ENCODE peak calls at places on chromosomes 2 and 18, in ten cellular contexts. One of them, this sample, is unnamed. For H3K4me1, the result is how much of the 10 kb centered on the place peaks cover.

GRCh38 chr2:121372082-121372481 is 87.1 kb upstream of the TFCP2L1 start:
- DNase-seq in fibroblast of lung: no peak
- DNase-seq in A549: no peak
- DNase-seq in Panc1: no peak
- DNase-seq in cardiac muscle cell: no peak
- DNase-seq in Peyer's patch: no peak
- DNase-seq in A673: no peak
- DNase-seq in adrenal gland: no peak
- DNase-seq in mesendoderm: no peak
- DNase-seq in adipocyte: no peak
- DNase-seq in this sample: no peak

GRCh38 chr2:71948781-71949536 is 198.7 kb downstream of the CYP26B1 start:
- DNase-seq in fibroblast of lung: peak
- DNase-seq in A549: no peak
- DNase-seq in Panc1: no peak
- DNase-seq in cardiac muscle cell: peak
- DNase-seq in Peyer's patch: no peak
- DNase-seq in A673: no peak
- DNase-seq in adrenal gland: peak
- DNase-seq in mesendoderm: no peak
- DNase-seq in adipocyte: peak
- DNase-seq in this sample: peak

GRCh38 chr2:200278694-200279316 is 27.7 kb upstream of the SPATS2L start:
- DNase-seq in fibroblast of lung: no peak
- DNase-seq in A549: no peak
- DNase-seq in Panc1: no peak
- DNase-seq in cardiac muscle cell: no peak
- DNase-seq in Peyer's patch: no peak
- DNase-seq in A673: no peak
- DNase-seq in adrenal gland: no peak
- DNase-seq in mesendoderm: no peak
- DNase-seq in adipocyte: no peak
- DNase-seq in this sample: no peak

GRCh38 chr18:74604774-74605173 is 7.1 kb downstream of the ZNF407 start:
- DNase-seq in fibroblast of lung: peak
- DNase-seq in A549: no peak
- DNase-seq in Panc1: no peak
- DNase-seq in cardiac muscle cell: peak
- DNase-seq in Peyer's patch: no peak
- DNase-seq in A673: no peak
- DNase-seq in adrenal gland: no peak
- DNase-seq in mesendoderm: no peak
- DNase-seq in adipocyte: peak
- DNase-seq in this sample: no peak

GRCh38 chr18:62198259-62198658 is 11.2 kb downstream of the RELCH start:
- DNase-seq in fibroblast of lung: no peak
- DNase-seq in A549: no peak
- DNase-seq in Panc1: no peak
- DNase-seq in cardiac muscle cell: no peak
- DNase-seq in Peyer's patch: no peak
- DNase-seq in A673: no peak
- DNase-seq in adrenal gland: no peak
- DNase-seq in mesendoderm: no peak
- DNase-seq in adipocyte: no peak
- DNase-seq in this sample: no peak

GRCh38 chr2:74587664-74588277 is 33.3 kb downstream of the DOK1 start:
- DNase-seq in fibroblast of lung: peak
- DNase-seq in A549: peak
- DNase-seq in Panc1: peak
- DNase-seq in cardiac muscle cell: peak
- DNase-seq in Peyer's patch: no peak
- DNase-seq in A673: peak
- DNase-seq in adrenal gland: peak
- DNase-seq in mesendoderm: peak
- DNase-seq in adipocyte: peak
- DNase-seq in this sample: no peak

GRCh38 chr18:59067873-59068272 is 71.8 kb upstream of the SEC11C start:
- DNase-seq in fibroblast of lung: no peak
- DNase-seq in A549: no peak
- DNase-seq in Panc1: no peak
- DNase-seq in cardiac muscle cell: peak
- DNase-seq in Peyer's patch: no peak
- DNase-seq in A673: peak
- DNase-seq in adrenal gland: no peak
- DNase-seq in mesendoderm: peak
- DNase-seq in adipocyte: peak
- DNase-seq in this sample: no peak

GRCh38 chr2:60961457-60961856 is 56.1 kb upstream of the PEX13 start:
- DNase-seq in fibroblast of lung: peak
- DNase-seq in A549: peak
- DNase-seq in Panc1: no peak
- DNase-seq in cardiac muscle cell: peak
- DNase-seq in Peyer's patch: no peak
- DNase-seq in A673: no peak
- DNase-seq in adrenal gland: no peak
- DNase-seq in mesendoderm: no peak
- DNase-seq in adipocyte: peak
- DNase-seq in this sample: no peak

GRCh38 chr2:71455741-71456569 is 2.6 kb downstream of the DYSF start:
- DNase-seq in fibroblast of lung: peak
- DNase-seq in A549: no peak
- DNase-seq in Panc1: no peak
- DNase-seq in cardiac muscle cell: peak
- DNase-seq in Peyer's patch: no peak
- DNase-seq in A673: no peak
- DNase-seq in adrenal gland: no peak
- DNase-seq in mesendoderm: peak
- DNase-seq in adipocyte: no peak
- DNase-seq in this sample: no peak

GRCh38 chr18:22827216-22827615 is 105.9 kb upstream of the RBBP8 start:
- DNase-seq in fibroblast of lung: peak
- DNase-seq in A549: no peak
- DNase-seq in Panc1: no peak
- DNase-seq in cardiac muscle cell: peak
- DNase-seq in Peyer's patch: no peak
- DNase-seq in A673: no peak
- DNase-seq in adrenal gland: no peak
- DNase-seq in mesendoderm: no peak
- DNase-seq in adipocyte: peak
- DNase-seq in this sample: no peak

GRCh38 chr18:36149514-36150289 is 20.0 kb downstream of the ELP2 start:
- DNase-seq in fibroblast of lung: no peak
- DNase-seq in A549: no peak
- DNase-seq in Panc1: no peak
- DNase-seq in cardiac muscle cell: no peak
- DNase-seq in Peyer's patch: no peak
- DNase-seq in A673: no peak
- DNase-seq in adrenal gland: no peak
- DNase-seq in mesendoderm: no peak
- DNase-seq in adipocyte: no peak
- DNase-seq in this sample: no peak

GRCh38 chr2:33372940-33373553 is 103.4 kb upstream of the RASGRP3 start:
- DNase-seq in fibroblast of lung: peak
- DNase-seq in A549: peak
- DNase-seq in Panc1: peak
- DNase-seq in cardiac muscle cell: peak
- DNase-seq in Peyer's patch: no peak
- DNase-seq in A673: peak
- DNase-seq in adrenal gland: peak
- DNase-seq in mesendoderm: peak
- DNase-seq in adipocyte: no peak
- DNase-seq in this sample: no peak

GRCh38 chr18:332007-332406 is 64.2 kb upstream of the THOC1 start:
- DNase-seq in fibroblast of lung: no peak
- DNase-seq in A549: no peak
- DNase-seq in Panc1: no peak
- DNase-seq in cardiac muscle cell: no peak
- DNase-seq in Peyer's patch: no peak
- DNase-seq in A673: no peak
- DNase-seq in adrenal gland: no peak
- DNase-seq in mesendoderm: peak
- DNase-seq in adipocyte: no peak
- DNase-seq in this sample: peak

GRCh38 chr18:37445368-37445767 is 120.2 kb downstream of the CELF4 start:
- DNase-seq in fibroblast of lung: no peak
- DNase-seq in A549: no peak
- DNase-seq in Panc1: no peak
- DNase-seq in cardiac muscle cell: no peak
- DNase-seq in Peyer's patch: no peak
- DNase-seq in A673: no peak
- DNase-seq in adrenal gland: peak
- DNase-seq in mesendoderm: peak
- DNase-seq in adipocyte: no peak
- DNase-seq in this sample: no peak

DNA sequence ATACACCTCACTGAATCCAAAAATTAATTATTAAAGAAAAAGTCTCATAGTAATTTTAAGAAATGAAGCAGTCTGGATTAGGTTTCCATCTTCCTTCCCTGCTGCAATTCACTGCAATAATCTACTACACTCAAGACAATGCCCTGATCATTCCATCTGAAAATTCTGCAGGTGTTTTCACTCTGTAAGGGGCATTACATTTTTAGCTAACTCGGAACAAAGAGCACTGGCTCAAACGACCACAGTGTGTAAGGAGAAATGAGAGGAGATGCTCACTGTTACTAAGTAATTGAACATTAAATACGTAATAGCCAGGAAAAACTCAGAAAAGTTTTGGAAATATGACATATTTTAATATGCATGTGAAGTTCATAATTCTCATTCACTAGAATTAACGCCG is 1.3 kb downstream of the B4GALT6 start:
- DNase-seq in fibroblast of lung: no peak
- DNase-seq in A549: no peak
- DNase-seq in Panc1: no peak
- DNase-seq in cardiac muscle cell: no peak
- DNase-seq in Peyer's patch: no peak
- DNase-seq in A673: no peak
- DNase-seq in adrenal gland: no peak
- DNase-seq in mesendoderm: no peak
- DNase-seq in adipocyte: no peak
- DNase-seq in this sample: no peak
- H3K4me3 ChIP-seq in fibroblast of lung: no peak
- H3K4me3 ChIP-seq in A549: peak
- H3K4me3 ChIP-seq in Panc1: peak
- H3K4me3 ChIP-seq in cardiac muscle cell: peak
- H3K4me3 ChIP-seq in Peyer's patch: no peak
- H3K4me3 ChIP-seq in A673: no peak
- H3K4me3 ChIP-seq in adrenal gland: no peak
- H3K4me3 ChIP-seq in mesendoderm: no peak
- H3K4me3 ChIP-seq in adipocyte: no peak
- H3K4me3 ChIP-seq in this sample: no peak

GRCh38 chr18:77107218-77107815 is 25.3 kb downstream of the MBP start:
- DNase-seq in fibroblast of lung: peak
- DNase-seq in A549: no peak
- DNase-seq in Panc1: no peak
- DNase-seq in cardiac muscle cell: peak
- DNase-seq in Peyer's patch: no peak
- DNase-seq in A673: no peak
- DNase-seq in adrenal gland: no peak
- DNase-seq in mesendoderm: no peak
- DNase-seq in adipocyte: no peak
- DNase-seq in this sample: no peak
- H3K4me1 ChIP-seq in fibroblast of lung: under half
- H3K4me1 ChIP-seq in A549: half or more
- H3K4me1 ChIP-seq in Panc1: half or more
- H3K4me1 ChIP-seq in cardiac muscle cell: under half
- H3K4me1 ChIP-seq in Peyer's patch: under half
- H3K4me1 ChIP-seq in A673: under half
- H3K4me1 ChIP-seq in adrenal gland: under half
- H3K4me1 ChIP-seq in mesendoderm: under half
- H3K4me1 ChIP-seq in adipocyte: half or more
- H3K4me1 ChIP-seq in this sample: half or more

GRCh38 chr2:205274801-205275200 is 407.5 kb upstream of the NRP2 start:
- DNase-seq in fibroblast of lung: no peak
- DNase-seq in A549: no peak
- DNase-seq in Panc1: no peak
- DNase-seq in cardiac muscle cell: no peak
- DNase-seq in Peyer's patch: no peak
- DNase-seq in A673: no peak
- DNase-seq in adrenal gland: no peak
- DNase-seq in mesendoderm: no peak
- DNase-seq in adipocyte: no peak
- DNase-seq in this sample: no peak

GRCh38 chr2:205273627-205274026 is 408.7 kb upstream of the NRP2 start:
- DNase-seq in fibroblast of lung: no peak
- DNase-seq in A549: peak
- DNase-seq in Panc1: no peak
- DNase-seq in cardiac muscle cell: no peak
- DNase-seq in Peyer's patch: no peak
- DNase-seq in A673: no peak
- DNase-seq in adrenal gland: no peak
- DNase-seq in mesendoderm: no peak
- DNase-seq in adipocyte: no peak
- DNase-seq in this sample: no peak

GRCh38 chr2:205280630-205281225 is 401.6 kb upstream of the NRP2 start:
- DNase-seq in fibroblast of lung: no peak
- DNase-seq in A549: no peak
- DNase-seq in Panc1: no peak
- DNase-seq in cardiac muscle cell: no peak
- DNase-seq in Peyer's patch: no peak
- DNase-seq in A673: no peak
- DNase-seq in adrenal gland: no peak
- DNase-seq in mesendoderm: no peak
- DNase-seq in adipocyte: no peak
- DNase-seq in this sample: no peak

GRCh38 chr2:205273148-205273547 is 409.2 kb upstream of the NRP2 start:
- DNase-seq in fibroblast of lung: no peak
- DNase-seq in A549: no peak
- DNase-seq in Panc1: no peak
- DNase-seq in cardiac muscle cell: no peak
- DNase-seq in Peyer's patch: no peak
- DNase-seq in A673: no peak
- DNase-seq in adrenal gland: no peak
- DNase-seq in mesendoderm: peak
- DNase-seq in adipocyte: no peak
- DNase-seq in this sample: no peak

GRCh38 chr2:205276071-205276777 is 406.1 kb upstream of the NRP2 start:
- DNase-seq in fibroblast of lung: no peak
- DNase-seq in A549: no peak
- DNase-seq in Panc1: no peak
- DNase-seq in cardiac muscle cell: no peak
- DNase-seq in Peyer's patch: no peak
- DNase-seq in A673: peak
- DNase-seq in adrenal gland: no peak
- DNase-seq in mesendoderm: peak
- DNase-seq in adipocyte: no peak
- DNase-seq in this sample: no peak
- H3K4me3 ChIP-seq in fibroblast of lung: no peak
- H3K4me3 ChIP-seq in A549: no peak
- H3K4me3 ChIP-seq in Panc1: no peak
- H3K4me3 ChIP-seq in cardiac muscle cell: no peak
- H3K4me3 ChIP-seq in Peyer's patch: no peak
- H3K4me3 ChIP-seq in A673: no peak
- H3K4me3 ChIP-seq in adrenal gland: no peak
- H3K4me3 ChIP-seq in mesendoderm: no peak
- H3K4me3 ChIP-seq in adipocyte: no peak
- H3K4me3 ChIP-seq in this sample: no peak

DNA sequence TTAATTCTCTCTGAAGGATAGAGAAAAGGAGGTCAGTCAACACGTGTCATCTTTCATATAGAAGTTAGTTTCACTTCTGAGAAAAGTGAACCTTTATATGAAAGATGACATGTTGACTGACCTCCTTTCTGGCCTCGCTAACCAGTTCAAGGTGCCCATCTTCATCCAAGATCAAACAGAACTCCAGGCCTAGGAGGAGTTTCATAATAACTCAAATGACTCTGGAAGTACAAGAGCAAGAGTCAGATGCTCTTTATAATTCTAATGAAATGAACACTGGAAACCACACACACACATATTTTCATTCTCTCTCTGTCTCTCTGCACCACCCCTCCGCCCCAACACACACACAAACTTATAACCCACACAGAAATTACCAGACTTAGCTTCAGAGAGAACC is 16.3 kb downstream of the ANKRD44 start:
- DNase-seq in fibroblast of lung: no peak
- DNase-seq in A549: no peak
- DNase-seq in Panc1: no peak
- DNase-seq in cardiac muscle cell: no peak
- DNase-seq in Peyer's patch: no peak
- DNase-seq in A673: no peak
- DNase-seq in adrenal gland: no peak
- DNase-seq in mesendoderm: no peak
- DNase-seq in adipocyte: no peak
- DNase-seq in this sample: no peak
- H3K4me1 ChIP-seq in fibroblast of lung: under half
- H3K4me1 ChIP-seq in A549: under half
- H3K4me1 ChIP-seq in Panc1: under half
- H3K4me1 ChIP-seq in cardiac muscle cell: under half
- H3K4me1 ChIP-seq in Peyer's patch: under half
- H3K4me1 ChIP-seq in A673: under half
- H3K4me1 ChIP-seq in adrenal gland: under half
- H3K4me1 ChIP-seq in mesendoderm: under half
- H3K4me1 ChIP-seq in adipocyte: under half
- H3K4me1 ChIP-seq in this sample: under half